ENCODE peak calls at places on chromosome 19, in five cellular contexts. Z, Y, F, U and C are unnamed samples.

GRCh38 chr19:3698386-3698950 is 1.8 kb downstream of the PIP5K1C start:
- DNase-seq in Z (no peak), U (no peak), F (no peak), Y (no peak), C (no peak)

GRCh38 chr19:14632286-14632685 is 42.4 kb downstream of the ADGRE3 start:
- DNase-seq in Y (no peak), Z (peak), F (no peak), U (no peak), C (peak)

GRCh38 chr19:50712833-50713232 is 6.8 kb downstream of the SHANK1 start:
- DNase-seq in Y (no peak), Z (no peak), F (no peak), U (no peak), C (no peak)

GRCh38 chr19:2550431-2551171 is 74.7 kb downstream of the GADD45B start:
- DNase-seq in Z (no peak), F (no peak), U (no peak), Y (no peak), C (no peak)

GRCh38 chr19:18091217-18091608 is 4.5 kb upstream of the IL12RB1 start:
- DNase-seq in Y (peak), U (peak), Z (no peak), F (peak), C (no peak)

GRCh38 chr19:32581704-32582164 is 744 bp downstream of the PDCD5 start:
- DNase-seq in Y (no peak), F (no peak), Z (peak), U (no peak), C (peak)

GRCh38 chr19:19321143-19321577 is 531 bp downstream of the MAU2 start:
- DNase-seq in Y (no peak), Z (peak), U (no peak), F (no peak), C (peak)

GRCh38 chr19:16897572-16898056 is 8.8 kb downstream of the F2RL3 start:
- DNase-seq in F (no peak), U (peak), Z (peak), Y (no peak), C (no peak)

GRCh38 chr19:32998722-32999121 is 26.7 kb downstream of the FAAP24 start:
- DNase-seq in Z (no peak), F (no peak), Y (no peak), U (no peak), C (no peak)

GRCh38 chr19:56987184-56987583 is 132.6 kb upstream of the USP29 start:
- DNase-seq in Y (no peak), Z (no peak), U (no peak), F (no peak), C (no peak)